ENCODE peak calls at places on chromosome 4, in seven cellular contexts. K is NCI-H446, C is T-cell, S is amniotic stem cell, L is DMS153, D is AG08396, H is GDM1. N is an unnamed sample.

GRCh38 chr4:147056951-147057630 is 111.4 kb upstream of the TTC29 start:
- DNase-seq in S (no peak), L (no peak), K (no peak), H (no peak), D (no peak), C (no peak), N (no peak)

GRCh38 chr4:150679018-150679766 is 97.2 kb downstream of the MAB21L2 start:
- DNase-seq in H (no peak), D (no peak), S (no peak), K (no peak), L (no peak), C (no peak), N (peak; percentile 1)

GRCh38 chr4:48341776-48342558 is 638 bp downstream of the SLAIN2 start:
- DNase-seq in S (no peak), D (peak; percentile 47), C (peak; percentile 22), K (no peak), H (peak; percentile 34), L (no peak), N (peak; percentile 27)

GRCh38 chr4:126737899-126738526 is 894.7 kb upstream of the INTU start:
- DNase-seq in S (no peak), H (no peak), C (no peak), L (no peak), D (no peak), K (no peak), N (no peak)

GRCh38 chr4:98794565-98795205 is 134.2 kb downstream of the EIF4E start:
- DNase-seq in H (no peak), S (no peak), C (no peak), D (no peak), K (no peak), L (no peak), N (no peak)

GRCh38 chr4:123127218-123127617 is 204.8 kb upstream of the NUDT6 start:
- DNase-seq in D (no peak), H (no peak), L (no peak), C (no peak), S (no peak), K (no peak), N (no peak)

GRCh38 chr4:173264245-173264959 is 69.8 kb downstream of the HMGB2 start:
- DNase-seq in H (peak; percentile 37), L (peak; percentile 68), D (peak; percentile 51), C (peak; percentile 34), S (no peak), K (no peak), N (peak; percentile 22)

GRCh38 chr4:10640535-10641159 is 43.9 kb downstream of the CLNK start:
- DNase-seq in H (peak; percentile 83), L (no peak), K (no peak), D (no peak), C (peak; percentile 2), S (no peak), N (peak; percentile 74)

GRCh38 chr4:84708406-84709135 is 125.6 kb downstream of the CDS1 start:
- DNase-seq in D (no peak), C (no peak), L (no peak), K (no peak), H (no peak), S (no peak), N (no peak)

GRCh38 chr4:83890231-83890630 is 354.3 kb downstream of the GPAT3 start:
- DNase-seq in S (no peak), H (no peak), C (no peak), L (no peak), K (no peak), D (no peak), N (no peak)

GRCh38 chr4:123109129-123109528 is 186.7 kb upstream of the NUDT6 start:
- DNase-seq in C (no peak), S (no peak), H (no peak), L (no peak), K (no peak), D (no peak), N (no peak)

GRCh38 chr4:69858683-69859082 is 1.3 kb downstream of the SULT1E1 start:
- DNase-seq in C (no peak), D (no peak), L (peak; percentile 64), K (peak; percentile 8), H (no peak), S (no peak), N (no peak)

GRCh38 chr4:13540446-13541175 is 3.7 kb downstream of the NKX3-2 start:
- DNase-seq in S (no peak), D (no peak), H (no peak), K (no peak), C (no peak), L (no peak), N (no peak)

GRCh38 chr4:149823770-149824221 is 8.2 kb upstream of the IQCM start:
- DNase-seq in S (peak; percentile 29), H (no peak), K (peak; percentile 76), L (no peak), C (no peak), D (peak; percentile 47), N (no peak)

GRCh38 chr4:125314676-125315570 is at the start of gene FAT4:
- DNase-seq in H (peak; percentile 29), S (peak; percentile 94), K (peak; percentile 91), D (peak; percentile 94), C (peak; percentile 23), L (peak; percentile 65), N (peak; percentile 50)

GRCh38 chr4:87150498-87151261 is 69.7 kb downstream of the KLHL8 start:
- DNase-seq in K (peak; percentile 80), S (peak; percentile 18), C (peak; percentile 21), L (peak; percentile 42), H (peak; percentile 38), D (peak; percentile 36), N (peak; percentile 67)

GRCh38 chr4:189202182-189202868 is 738.3 kb upstream of the FRG1 start:
- DNase-seq in H (no peak), D (peak; percentile 82), K (no peak), L (peak; percentile 71), S (peak; percentile 23), C (peak; percentile 9), N (peak; percentile 61)

GRCh38 chr4:158941321-158941720 is 161.6 kb upstream of the RAPGEF2 start:
- DNase-seq in C (no peak), K (no peak), H (no peak), S (no peak), L (no peak), D (no peak), N (no peak)

GRCh38 chr4:84952004-84952403 is 14.5 kb downstream of the WDFY3 start:
- DNase-seq in S (no peak), C (no peak), D (no peak), K (no peak), H (no peak), L (no peak), N (no peak)

GRCh38 chr4:14180983-14181601 is 553.6 kb upstream of the BOD1L1 start:
- DNase-seq in K (no peak), S (no peak), D (no peak), L (peak; percentile 28), C (no peak), H (no peak), N (no peak)

GRCh38 chr4:99461623-99462401 is 26.7 kb upstream of the ADH7 start:
- DNase-seq in D (no peak), H (no peak), S (no peak), K (no peak), C (no peak), L (no peak), N (no peak)

GRCh38 chr4:6349896-6350295 is 80.2 kb downstream of the WFS1 start:
- DNase-seq in K (no peak), L (no peak), H (no peak), S (no peak), D (no peak), C (no peak), N (no peak)

GRCh38 chr4:113094802-113095201 is 45.3 kb downstream of the ANK2 start:
- DNase-seq in C (no peak), L (no peak), D (peak; percentile 8), K (peak; percentile 23), S (no peak), H (no peak), N (no peak)

GRCh38 chr4:64230709-64231310 is 178.4 kb downstream of the TECRL start:
- DNase-seq in K (no peak), C (no peak), S (no peak), D (no peak), L (no peak), H (no peak), N (no peak)

GRCh38 chr4:18695733-18696527 is 674.4 kb upstream of the LCORL start:
- DNase-seq in H (no peak), S (no peak), C (no peak), K (no peak), L (no peak), D (no peak), N (no peak)

GRCh38 chr4:54228064-54228527 is 997 bp upstream of the PDGFRA start:
- DNase-seq in H (no peak), K (peak; percentile 42), S (peak; percentile 75), D (peak; percentile 83), C (no peak), L (peak; percentile 29), N (peak; percentile 39)

GRCh38 chr4:38334791-38335190 is 329.2 kb upstream of the KLF3 start:
- DNase-seq in H (no peak), D (no peak), K (no peak), C (no peak), L (no peak), S (no peak), N (no peak)

GRCh38 chr4:55906999-55907398 is 41.7 kb upstream of the CEP135 start:
- DNase-seq in H (no peak), D (no peak), S (no peak), L (no peak), C (no peak), K (no peak), N (no peak)

GRCh38 chr4:1202526-1203378 is 30.4 kb upstream of the SPON2 start:
- DNase-seq in S (no peak), D (no peak), K (no peak), H (no peak), L (no peak), C (no peak), N (no peak)

GRCh38 chr4:148288448-148288847 is 153.8 kb downstream of the NR3C2 start:
- DNase-seq in K (peak; percentile 82), D (no peak), H (no peak), S (no peak), L (no peak), C (no peak), N (no peak)

GRCh38 chr4:158121203-158121586 is 51.6 kb downstream of the GASK1B start:
- DNase-seq in D (peak; percentile 68), K (no peak), L (no peak), C (no peak), S (peak; percentile 72), H (no peak), N (no peak)

GRCh38 chr4:9792381-9792780 is 10.9 kb downstream of the DRD5 start:
- DNase-seq in D (no peak), S (no peak), L (no peak), C (no peak), H (no peak), K (no peak), N (no peak)

GRCh38 chr4:75823812-75824211 is 78.4 kb downstream of the PPEF2 start:
- DNase-seq in C (no peak), D (no peak), S (no peak), K (no peak), L (no peak), H (no peak), N (no peak)

GRCh38 chr4:27360651-27361347 is 500.2 kb downstream of the STIM2 start:
- DNase-seq in S (no peak), K (no peak), H (no peak), L (no peak), D (no peak), C (no peak), N (no peak)

GRCh38 chr4:105686571-105686970 is 21.9 kb downstream of the INTS12 start:
- DNase-seq in K (no peak), C (no peak), L (no peak), D (no peak), H (no peak), S (no peak), N (no peak)

GRCh38 chr4:16026155-16026761 is 57.6 kb downstream of the PROM1 start:
- DNase-seq in D (peak; percentile 18), C (peak; percentile 3), K (peak; percentile 48), H (peak; percentile 40), L (no peak), S (peak; percentile 22), N (peak; percentile 34)

GRCh38 chr4:105909699-105910340 is 14.5 kb downstream of the NPNT start:
- DNase-seq in K (no peak), L (no peak), S (no peak), C (no peak), H (no peak), D (no peak), N (no peak)

N was measured in NCI-H2029.